ENCODE peak calls at places on chromosomes 3 and 15, in ten cellular contexts. One of them, this sample, is unnamed.

GRCh38 chr3:45603226-45603625 is 8.7 kb downstream of the LIMD1 start:
- DNase-seq in foreskin keratinocyte: no peak
- DNase-seq in WTC11: no peak
- DNase-seq in AG09309: no peak
- DNase-seq in CD8-positive, alpha-beta T cell: no peak
- DNase-seq in breast epithelium: no peak
- DNase-seq in GM12878: no peak
- DNase-seq in mucosa of descending colon: no peak
- DNase-seq in keratinocyte: no peak
- DNase-seq in HCT116: no peak
- DNase-seq in this sample: no peak

GRCh38 chr3:29694783-29695182 is 413.9 kb downstream of the RBMS3 start:
- DNase-seq in CD8-positive, alpha-beta T cell: no peak
- DNase-seq in HCT116: peak; percentile 42
- DNase-seq in GM12878: no peak
- DNase-seq in WTC11: no peak
- DNase-seq in mucosa of descending colon: no peak
- DNase-seq in keratinocyte: peak; percentile 72
- DNase-seq in AG09309: peak; percentile 93
- DNase-seq in breast epithelium: no peak
- DNase-seq in foreskin keratinocyte: peak; percentile 91
- DNase-seq in this sample: no peak

GRCh38 chr3:138874555-138874898 is 39.8 kb upstream of the PIK3CB start:
- DNase-seq in mucosa of descending colon: no peak
- DNase-seq in GM12878: no peak
- DNase-seq in breast epithelium: no peak
- DNase-seq in WTC11: no peak
- DNase-seq in AG09309: no peak
- DNase-seq in keratinocyte: no peak
- DNase-seq in CD8-positive, alpha-beta T cell: no peak
- DNase-seq in HCT116: no peak
- DNase-seq in foreskin keratinocyte: no peak
- DNase-seq in this sample: no peak

GRCh38 chr3:12180218-12180617 is 21.5 kb upstream of the TIMP4 start:
- DNase-seq in breast epithelium: no peak
- DNase-seq in CD8-positive, alpha-beta T cell: no peak
- DNase-seq in GM12878: no peak
- DNase-seq in foreskin keratinocyte: peak; percentile 68
- DNase-seq in HCT116: peak; percentile 44
- DNase-seq in AG09309: no peak
- DNase-seq in mucosa of descending colon: peak; percentile 70
- DNase-seq in WTC11: no peak
- DNase-seq in keratinocyte: no peak
- DNase-seq in this sample: no peak

GRCh38 chr3:30643763-30644462 is 37.5 kb downstream of the TGFBR2 start:
- DNase-seq in mucosa of descending colon: peak; percentile 77
- DNase-seq in CD8-positive, alpha-beta T cell: peak; percentile 73
- DNase-seq in AG09309: no peak
- DNase-seq in keratinocyte: no peak
- DNase-seq in GM12878: no peak
- DNase-seq in breast epithelium: no peak
- DNase-seq in foreskin keratinocyte: no peak
- DNase-seq in WTC11: no peak
- DNase-seq in HCT116: no peak
- DNase-seq in this sample: no peak

GRCh38 chr3:171772427-171773056 is 37.7 kb downstream of the PLD1 start:
- DNase-seq in mucosa of descending colon: no peak
- DNase-seq in breast epithelium: no peak
- DNase-seq in keratinocyte: no peak
- DNase-seq in AG09309: no peak
- DNase-seq in HCT116: peak; percentile 52
- DNase-seq in WTC11: peak; percentile 63
- DNase-seq in GM12878: no peak
- DNase-seq in foreskin keratinocyte: peak; percentile 56
- DNase-seq in CD8-positive, alpha-beta T cell: peak; percentile 55
- DNase-seq in this sample: no peak

GRCh38 chr3:71156062-71156665 is 427.4 kb downstream of the FOXP1 start:
- DNase-seq in breast epithelium: no peak
- DNase-seq in GM12878: no peak
- DNase-seq in AG09309: no peak
- DNase-seq in foreskin keratinocyte: peak; percentile 94
- DNase-seq in CD8-positive, alpha-beta T cell: no peak
- DNase-seq in WTC11: no peak
- DNase-seq in mucosa of descending colon: no peak
- DNase-seq in HCT116: no peak
- DNase-seq in keratinocyte: peak; percentile 23
- DNase-seq in this sample: no peak

GRCh38 chr3:132721479-132722164 is 587 bp downstream of the NPHP3 start:
- DNase-seq in foreskin keratinocyte: peak; percentile 35
- DNase-seq in CD8-positive, alpha-beta T cell: no peak
- DNase-seq in AG09309: peak; percentile 10
- DNase-seq in mucosa of descending colon: peak; percentile 64
- DNase-seq in WTC11: peak; percentile 79
- DNase-seq in keratinocyte: no peak
- DNase-seq in breast epithelium: peak; percentile 71
- DNase-seq in HCT116: no peak
- DNase-seq in GM12878: no peak
- DNase-seq in this sample: peak; percentile 28

GRCh38 chr3:12286927-12287726 is 1.7 kb upstream of the PPARG start:
- DNase-seq in GM12878: no peak
- DNase-seq in mucosa of descending colon: peak; percentile 69
- DNase-seq in CD8-positive, alpha-beta T cell: no peak
- DNase-seq in HCT116: no peak
- DNase-seq in AG09309: no peak
- DNase-seq in breast epithelium: no peak
- DNase-seq in foreskin keratinocyte: no peak
- DNase-seq in WTC11: peak; percentile 53
- DNase-seq in keratinocyte: no peak
- DNase-seq in this sample: no peak

GRCh38 chr15:49902791-49903481 is 216.1 kb downstream of the ATP8B4 start:
- DNase-seq in mucosa of descending colon: no peak
- DNase-seq in AG09309: peak; percentile 67
- DNase-seq in HCT116: no peak
- DNase-seq in WTC11: no peak
- DNase-seq in breast epithelium: no peak
- DNase-seq in CD8-positive, alpha-beta T cell: no peak
- DNase-seq in GM12878: no peak
- DNase-seq in foreskin keratinocyte: no peak
- DNase-seq in keratinocyte: no peak
- DNase-seq in this sample: no peak

GRCh38 chr3:188244395-188244861 is 90.5 kb downstream of the LPP start:
- DNase-seq in CD8-positive, alpha-beta T cell: no peak
- DNase-seq in HCT116: peak; percentile 59
- DNase-seq in WTC11: no peak
- DNase-seq in mucosa of descending colon: no peak
- DNase-seq in GM12878: no peak
- DNase-seq in keratinocyte: no peak
- DNase-seq in foreskin keratinocyte: peak; percentile 75
- DNase-seq in breast epithelium: no peak
- DNase-seq in AG09309: no peak
- DNase-seq in this sample: no peak

DNA sequence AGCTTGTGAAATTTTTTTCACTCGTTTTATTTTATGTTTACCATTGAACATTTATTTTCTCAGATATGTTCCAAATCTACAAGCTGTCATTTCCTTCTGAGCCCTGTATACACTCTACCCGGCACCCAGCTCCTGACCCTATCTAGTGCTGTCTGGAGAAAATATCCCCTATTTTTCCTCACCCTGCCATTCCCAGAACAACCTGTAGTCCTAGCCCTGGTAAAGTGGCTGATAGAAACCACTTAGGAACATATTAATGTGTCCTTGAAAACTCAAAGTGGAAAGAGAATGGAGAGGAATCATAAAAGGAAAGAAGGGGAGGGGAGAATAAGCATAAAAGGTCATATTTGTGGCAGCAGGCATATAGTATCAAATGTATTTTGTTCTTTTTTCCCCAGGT is 8.2 kb upstream of the TIMMDC1 start:
- DNase-seq in mucosa of descending colon: no peak
- DNase-seq in HCT116: no peak
- DNase-seq in AG09309: no peak
- DNase-seq in GM12878: no peak
- DNase-seq in keratinocyte: no peak
- DNase-seq in breast epithelium: no peak
- DNase-seq in WTC11: no peak
- DNase-seq in foreskin keratinocyte: no peak
- DNase-seq in CD8-positive, alpha-beta T cell: no peak
- DNase-seq in this sample: no peak
- TF ChIP-seq CTCF in mucosa of descending colon: no peak
- TF ChIP-seq CTCF in HCT116: peak; percentile 26
- TF ChIP-seq CTCF in AG09309: no peak
- TF ChIP-seq CTCF in GM12878: no peak
- TF ChIP-seq CTCF in keratinocyte: peak; percentile 9
- TF ChIP-seq CTCF in breast epithelium: no peak
- TF ChIP-seq CTCF in WTC11: no peak
- TF ChIP-seq CTCF in foreskin keratinocyte: no peak
- TF ChIP-seq CTCF in CD8-positive, alpha-beta T cell: no peak
- TF ChIP-seq CTCF in this sample: no peak

DNA sequence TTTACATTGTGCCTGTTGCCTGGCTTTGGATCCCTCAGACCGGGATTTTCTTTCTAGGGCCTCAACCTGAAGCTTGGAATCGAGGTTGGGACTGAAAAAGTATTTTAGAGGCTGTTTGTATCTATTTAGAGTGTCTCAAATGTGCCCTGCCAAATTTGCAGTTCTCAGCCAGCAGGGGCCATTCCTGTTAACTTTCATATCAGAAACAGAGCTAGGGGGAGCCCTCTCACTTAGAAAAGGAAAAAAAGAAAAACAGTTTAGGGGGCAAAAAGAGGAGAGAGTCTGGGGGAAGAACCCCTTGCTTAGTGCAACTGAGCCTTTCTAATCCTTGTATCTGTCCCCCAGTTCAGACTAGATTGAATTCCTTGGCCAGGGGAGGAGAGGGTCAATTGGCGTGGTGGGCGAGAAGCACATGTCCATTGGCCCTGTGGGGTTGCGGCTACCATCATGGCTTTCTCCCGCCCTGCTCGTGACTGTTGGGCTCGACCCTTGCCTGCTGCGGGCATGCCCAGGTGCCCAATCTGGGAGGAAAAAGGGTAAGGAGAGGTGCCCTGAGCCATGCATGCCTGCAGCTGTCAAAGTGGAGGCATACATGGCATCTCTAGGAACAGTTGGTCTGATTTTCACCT is 101.6 kb downstream of the CFAP44 start:
- DNase-seq in GM12878: no peak
- DNase-seq in WTC11: no peak
- DNase-seq in foreskin keratinocyte: no peak
- DNase-seq in CD8-positive, alpha-beta T cell: no peak
- DNase-seq in mucosa of descending colon: no peak
- DNase-seq in breast epithelium: no peak
- DNase-seq in keratinocyte: no peak
- DNase-seq in HCT116: no peak
- DNase-seq in AG09309: no peak
- DNase-seq in this sample: no peak
- TF ChIP-seq CTCF in GM12878: peak; percentile 6
- TF ChIP-seq CTCF in WTC11: no peak
- TF ChIP-seq CTCF in foreskin keratinocyte: peak; percentile 50
- TF ChIP-seq CTCF in CD8-positive, alpha-beta T cell: no peak
- TF ChIP-seq CTCF in mucosa of descending colon: no peak
- TF ChIP-seq CTCF in breast epithelium: no peak
- TF ChIP-seq CTCF in keratinocyte: no peak
- TF ChIP-seq CTCF in HCT116: peak; percentile 56
- TF ChIP-seq CTCF in AG09309: peak; percentile 14
- TF ChIP-seq CTCF in this sample: no peak

DNA sequence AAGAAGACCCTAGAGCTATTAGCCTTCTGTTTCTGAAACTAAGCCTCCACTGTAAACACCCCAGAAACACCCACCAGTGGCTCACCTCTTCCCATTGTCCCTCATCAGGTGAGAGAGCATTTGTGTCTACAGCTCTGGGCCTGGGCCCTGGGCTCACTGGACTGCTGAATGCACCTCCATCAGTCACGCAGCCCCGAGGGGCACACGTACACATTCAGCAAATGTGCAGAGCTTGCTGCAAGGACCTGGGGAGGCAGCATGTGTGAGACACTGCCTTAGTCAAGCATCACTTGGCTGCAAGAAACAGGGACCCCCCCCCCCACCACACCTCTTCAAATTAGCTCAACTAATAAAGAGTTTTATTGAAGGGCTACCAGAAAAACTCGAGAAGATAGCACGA is 29.0 kb downstream of the MRPL46 start:
- DNase-seq in WTC11: no peak
- DNase-seq in AG09309: no peak
- DNase-seq in HCT116: no peak
- DNase-seq in mucosa of descending colon: no peak
- DNase-seq in GM12878: no peak
- DNase-seq in CD8-positive, alpha-beta T cell: no peak
- DNase-seq in keratinocyte: no peak
- DNase-seq in breast epithelium: no peak
- DNase-seq in foreskin keratinocyte: no peak
- DNase-seq in this sample: no peak
- TF ChIP-seq CTCF in WTC11: no peak
- TF ChIP-seq CTCF in AG09309: no peak
- TF ChIP-seq CTCF in HCT116: no peak
- TF ChIP-seq CTCF in mucosa of descending colon: no peak
- TF ChIP-seq CTCF in GM12878: no peak
- TF ChIP-seq CTCF in CD8-positive, alpha-beta T cell: no peak
- TF ChIP-seq CTCF in keratinocyte: no peak
- TF ChIP-seq CTCF in breast epithelium: no peak
- TF ChIP-seq CTCF in foreskin keratinocyte: no peak
- TF ChIP-seq CTCF in this sample: no peak

GRCh38 chr3:37913531-37913930 is 51.9 kb downstream of the CTDSPL start:
- DNase-seq in GM12878: no peak
- DNase-seq in mucosa of descending colon: no peak
- DNase-seq in foreskin keratinocyte: no peak
- DNase-seq in HCT116: no peak
- DNase-seq in AG09309: no peak
- DNase-seq in breast epithelium: no peak
- DNase-seq in CD8-positive, alpha-beta T cell: no peak
- DNase-seq in keratinocyte: no peak
- DNase-seq in WTC11: no peak
- DNase-seq in this sample: no peak

GRCh38 chr3:37910666-37911400 is 49.2 kb downstream of the CTDSPL start:
- DNase-seq in AG09309: no peak
- DNase-seq in mucosa of descending colon: no peak
- DNase-seq in WTC11: no peak
- DNase-seq in breast epithelium: no peak
- DNase-seq in CD8-positive, alpha-beta T cell: no peak
- DNase-seq in keratinocyte: no peak
- DNase-seq in foreskin keratinocyte: no peak
- DNase-seq in HCT116: no peak
- DNase-seq in GM12878: no peak
- DNase-seq in this sample: no peak

GRCh38 chr3:37909067-37909911 is 47.6 kb downstream of the CTDSPL start:
- DNase-seq in mucosa of descending colon: peak; percentile 49
- DNase-seq in WTC11: no peak
- DNase-seq in CD8-positive, alpha-beta T cell: no peak
- DNase-seq in foreskin keratinocyte: no peak
- DNase-seq in keratinocyte: no peak
- DNase-seq in breast epithelium: no peak
- DNase-seq in HCT116: no peak
- DNase-seq in GM12878: no peak
- DNase-seq in AG09309: no peak
- DNase-seq in this sample: no peak

GRCh38 chr3:37907906-37908305 is 46.2 kb downstream of the CTDSPL start:
- DNase-seq in foreskin keratinocyte: no peak
- DNase-seq in WTC11: no peak
- DNase-seq in mucosa of descending colon: no peak
- DNase-seq in HCT116: no peak
- DNase-seq in CD8-positive, alpha-beta T cell: no peak
- DNase-seq in breast epithelium: no peak
- DNase-seq in keratinocyte: no peak
- DNase-seq in GM12878: peak; percentile 84
- DNase-seq in AG09309: no peak
- DNase-seq in this sample: no peak

GRCh38 chr3:37912052-37912733 is 50.5 kb downstream of the CTDSPL start:
- DNase-seq in foreskin keratinocyte: peak; percentile 45
- DNase-seq in WTC11: peak; percentile 42
- DNase-seq in AG09309: no peak
- DNase-seq in breast epithelium: no peak
- DNase-seq in keratinocyte: no peak
- DNase-seq in mucosa of descending colon: no peak
- DNase-seq in HCT116: no peak
- DNase-seq in GM12878: no peak
- DNase-seq in CD8-positive, alpha-beta T cell: no peak
- DNase-seq in this sample: no peak
- TF ChIP-seq CTCF in foreskin keratinocyte: peak; percentile 52
- TF ChIP-seq CTCF in WTC11: no peak
- TF ChIP-seq CTCF in AG09309: no peak
- TF ChIP-seq CTCF in breast epithelium: no peak
- TF ChIP-seq CTCF in keratinocyte: peak; percentile 43
- TF ChIP-seq CTCF in mucosa of descending colon: no peak
- TF ChIP-seq CTCF in HCT116: peak; percentile 27
- TF ChIP-seq CTCF in GM12878: no peak
- TF ChIP-seq CTCF in CD8-positive, alpha-beta T cell: no peak
- TF ChIP-seq CTCF in this sample: no peak

This sample was measured in omental fat pad.